ENCODE peak calls at places on chromosome 6, in four cellular contexts. S, A, N and J are unnamed samples.
A peak's percentile ranks its signal among the peaks of the same experiment; 100 is the strongest.

GRCh38 chr6:131966443-131966842 is 15.3 kb upstream of the CCN2 start:
- DNase-seq in S (no peak), A (no peak), N (no peak), J (no peak)

GRCh38 chr6:125507987-125508655 is 206.4 kb upstream of the HDDC2 start:
- DNase-seq in A (no peak), N (no peak), S (no peak), J (no peak)

GRCh38 chr6:105321207-105321606 is 81.7 kb downstream of the PREP start:
- DNase-seq in N (no peak), A (no peak), S (no peak), J (no peak)

GRCh38 chr6:79127660-79128059 is 49.6 kb upstream of the PHIP start:
- DNase-seq in S (peak; percentile 22), N (no peak), A (no peak), J (no peak)

GRCh38 chr6:73308712-73309533 is 45.2 kb downstream of the DPPA5 start:
- DNase-seq in A (no peak), N (no peak), S (peak; percentile 18), J (no peak)

GRCh38 chr6:139764498-139764986 is 390.1 kb upstream of the CITED2 start:
- DNase-seq in N (peak; percentile 63), A (no peak), S (peak; percentile 91), J (no peak)

GRCh38 chr6:167079853-167080297 is 43.0 kb upstream of the CCR6 start:
- DNase-seq in S (no peak), A (no peak), N (no peak), J (no peak)

GRCh38 chr6:132919476-132919875 is 105.1 kb downstream of the RPS12 start:
- DNase-seq in S (no peak), N (no peak), A (no peak), J (no peak)

GRCh38 chr6:112337209-112337638 is 9.9 kb upstream of the RFPL4B start:
- DNase-seq in N (peak; percentile 42), S (peak; percentile 67), A (peak; percentile 18), J (peak; percentile 70)

GRCh38 chr6:106383573-106383972 is 23.1 kb downstream of the CRYBG1 start:
- DNase-seq in N (no peak), S (no peak), A (no peak), J (no peak)

GRCh38 chr6:23137596-23137995 is 568.2 kb downstream of the HDGFL1 start:
- DNase-seq in N (no peak), S (no peak), A (no peak), J (no peak)

GRCh38 chr6:95693108-95693507 is 115.8 kb downstream of the MANEA start:
- DNase-seq in S (peak; percentile 24), N (no peak), A (peak; percentile 22), J (no peak)

GRCh38 chr6:26057899-26058298 is 29.3 kb upstream of the HFE start:
- DNase-seq in N (no peak), S (no peak), A (no peak), J (no peak)

GRCh38 chr6:11586574-11586973 is 49.0 kb downstream of the TMEM170B start:
- DNase-seq in S (peak; percentile 41), N (no peak), A (no peak), J (no peak)

GRCh38 chr6:159440907-159441703 is 251.9 kb downstream of the SOD2 start:
- DNase-seq in N (no peak), S (no peak), A (no peak), J (no peak)

GRCh38 chr6:19399406-19399805 is 437.8 kb upstream of the ID4 start:
- DNase-seq in A (no peak), S (no peak), N (no peak), J (no peak)

GRCh38 chr6:129744201-129744879 is 34.4 kb upstream of the ARHGAP18 start:
- DNase-seq in N (no peak), A (no peak), S (peak; percentile 80), J (no peak)

GRCh38 chr6:128600397-128600951 is 80.1 kb upstream of the PTPRK start:
- DNase-seq in N (peak; percentile 82), S (peak; percentile 35), A (no peak), J (no peak)

GRCh38 chr6:16059496-16059895 is 69.4 kb upstream of the MYLIP start:
- DNase-seq in A (no peak), N (no peak), S (no peak), J (no peak)

GRCh38 chr6:158536891-158537798 is 22.7 kb upstream of the TMEM181 start:
- DNase-seq in N (peak; percentile 50), S (peak; percentile 65), A (peak; percentile 48), J (peak; percentile 46)

GRCh38 chr6:44074383-44075136 is 52.7 kb downstream of the MRPL14 start:
- DNase-seq in N (peak; percentile 79), S (peak; percentile 66), A (peak; percentile 41), J (no peak)

GRCh38 chr6:166955865-166956443 is 396 bp downstream of the RNASET2 start:
- DNase-seq in S (peak; percentile 41), N (peak; percentile 45), A (no peak), J (no peak)

GRCh38 chr6:127119361-127120108 is 1.1 kb downstream of the RSPO3 start:
- DNase-seq in A (peak; percentile 22), S (peak; percentile 43), N (no peak), J (no peak)

GRCh38 chr6:15614277-15614676 is 48.6 kb downstream of the DTNBP1 start:
- DNase-seq in N (no peak), A (no peak), S (no peak), J (no peak)

GRCh38 chr6:45462190-45463134 is 84.7 kb upstream of the SUPT3H start:
- DNase-seq in N (no peak), S (no peak), A (no peak), J (no peak)

GRCh38 chr6:87066449-87067288 is 28.2 kb downstream of the CGA start:
- DNase-seq in S (peak; percentile 33), A (no peak), N (peak; percentile 45), J (no peak)

GRCh38 chr6:45327956-45328522 is at the start of gene RUNX2:
- DNase-seq in N (no peak), S (peak; percentile 67), A (no peak), J (no peak)

GRCh38 chr6:130525378-130525777 is 159.6 kb downstream of the TMEM200A start:
- DNase-seq in A (no peak), N (no peak), S (no peak), J (peak; percentile 17)

GRCh38 chr6:129398764-129399163 is 311.2 kb downstream of the ARHGAP18 start:
- DNase-seq in S (no peak), N (no peak), A (no peak), J (no peak)

GRCh38 chr6:15344186-15344506 is 98.3 kb downstream of the JARID2 start:
- DNase-seq in S (no peak), N (no peak), A (no peak), J (no peak)

GRCh38 chr6:43860285-43860684 is 90.3 kb downstream of the VEGFA start:
- DNase-seq in S (no peak), N (no peak), A (no peak), J (no peak)

GRCh38 chr6:29005183-29005885 is at the start of gene ZNF311:
- DNase-seq in S (peak; percentile 76), A (no peak), N (peak; percentile 22), J (no peak)

GRCh38 chr6:100633096-100633766 is 168.5 kb upstream of the SIM1 start:
- DNase-seq in S (peak; percentile 89), A (no peak), N (peak; percentile 74), J (no peak)